ENCODE peak calls at places on chromosome 18, in nine cellular contexts. W is Peyer's patch, F is IMR-90, O is transverse colon, S is right lobe of liver, A is K562, Y is gastrocnemius medialis, H is stomach, K is sigmoid colon. J is an unnamed sample.

GRCh38 chr18:21071071-21071470 is 40.5 kb downstream of the ROCK1 start:
- DNase-seq in W (no peak), F (no peak), O (no peak), S (no peak), A (no peak), Y (no peak), H (no peak), K (no peak), J (no peak)

GRCh38 chr18:48948112-48949050 is 2.4 kb downstream of the SMAD7 start:
- DNase-seq in W (peak), F (peak), O (peak), S (peak), A (peak), Y (no peak), H (peak), K (peak), J (no peak)

GRCh38 chr18:37546651-37547050 is 18.9 kb downstream of the CELF4 start:
- DNase-seq in W (no peak), F (no peak), O (no peak), S (no peak), A (no peak), Y (no peak), H (no peak), K (no peak), J (no peak)

GRCh38 chr18:864872-865273 is 39.8 kb upstream of the ADCYAP1 start:
- DNase-seq in W (peak), F (peak), O (peak), S (peak), A (peak), Y (peak), H (peak), K (peak), J (peak)

GRCh38 chr18:13548944-13549878 is 177.1 kb downstream of the FAM210A start:
- DNase-seq in W (no peak), F (no peak), O (no peak), S (no peak), A (no peak), Y (no peak), H (no peak), K (no peak), J (peak)

GRCh38 chr18:6414118-6414722 is 491 bp downstream of the L3MBTL4 start:
- DNase-seq in W (peak), F (no peak), O (peak), S (peak), A (no peak), Y (peak), H (peak), K (peak), J (peak)

GRCh38 chr18:38698108-38698507 is 1132.5 kb upstream of the CELF4 start:
- DNase-seq in W (no peak), F (no peak), O (no peak), S (no peak), A (no peak), Y (no peak), H (no peak), K (no peak), J (no peak)

GRCh38 chr18:9619545-9619944 is 5.2 kb upstream of the PPP4R1 start:
- DNase-seq in W (no peak), F (peak), O (no peak), S (no peak), A (no peak), Y (no peak), H (no peak), K (no peak), J (no peak)

GRCh38 chr18:24112874-24113615 is 25.8 kb upstream of the CABYR start:
- DNase-seq in W (peak), F (peak), O (no peak), S (peak), A (no peak), Y (no peak), H (no peak), K (no peak), J (no peak)

GRCh38 chr18:5021558-5021957 is 175.5 kb downstream of the AKAIN1 start:
- DNase-seq in W (no peak), F (no peak), O (no peak), S (no peak), A (no peak), Y (no peak), H (no peak), K (no peak), J (no peak)

GRCh38 chr18:13026583-13027270 is 35.6 kb downstream of the CEP192 start:
- DNase-seq in W (no peak), F (peak), O (no peak), S (no peak), A (no peak), Y (no peak), H (no peak), K (no peak), J (no peak)

GRCh38 chr18:75207298-75208054 is 1.5 kb downstream of the PTGR3 start:
- DNase-seq in W (no peak), F (peak), O (peak), S (no peak), A (no peak), Y (no peak), H (no peak), K (no peak), J (no peak)

GRCh38 chr18:49837889-49838288 is 24.6 kb upstream of the ACAA2 start:
- DNase-seq in W (no peak), F (no peak), O (no peak), S (peak), A (no peak), Y (no peak), H (no peak), K (no peak), J (no peak)

GRCh38 chr18:49168970-49169619 is 218.3 kb upstream of the SMAD7 start:
- DNase-seq in W (peak), F (no peak), O (peak), S (no peak), A (no peak), Y (no peak), H (peak), K (no peak), J (no peak)

GRCh38 chr18:76621184-76621583 is 126.1 kb upstream of the ZNF516 start:
- DNase-seq in W (no peak), F (peak), O (no peak), S (no peak), A (no peak), Y (no peak), H (no peak), K (no peak), J (no peak)

GRCh38 chr18:76619342-76620315 is 124.6 kb upstream of the ZNF516 start:
- DNase-seq in W (no peak), F (peak), O (peak), S (peak), A (no peak), Y (peak), H (peak), K (peak), J (peak)

GRCh38 chr18:76621782-76622495 is 126.9 kb upstream of the ZNF516 start:
- DNase-seq in W (no peak), F (peak), O (no peak), S (no peak), A (no peak), Y (no peak), H (no peak), K (no peak), J (no peak)

GRCh38 chr18:76618721-76619120 is 123.7 kb upstream of the ZNF516 start:
- DNase-seq in W (no peak), F (no peak), O (no peak), S (no peak), A (no peak), Y (no peak), H (no peak), K (no peak), J (no peak)

DNA sequence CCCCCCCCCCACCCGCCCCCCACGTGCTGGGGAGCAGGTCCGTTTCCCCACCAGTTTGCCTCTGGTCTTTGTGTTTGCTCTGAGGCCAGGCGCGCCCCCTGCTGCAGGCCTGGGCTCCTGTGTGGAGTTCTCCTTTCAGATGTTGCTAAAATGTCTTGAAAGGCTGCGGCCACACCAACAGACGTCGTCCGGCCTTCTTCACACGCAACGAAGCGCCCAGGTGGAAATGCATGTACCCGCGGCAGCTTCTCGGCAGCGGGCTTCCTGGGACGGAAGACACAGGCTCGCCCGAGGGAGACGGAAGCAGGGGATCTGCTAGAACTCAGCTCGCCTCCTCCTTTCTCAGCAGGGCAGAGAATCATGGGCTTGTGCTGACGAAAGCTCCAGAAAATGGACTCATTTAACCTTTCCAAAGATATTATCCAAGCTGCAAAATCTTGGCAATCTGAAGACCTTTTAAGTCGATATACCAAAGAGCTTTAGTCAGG is 125.3 kb upstream of the ZNF516 start:
- DNase-seq in W (no peak), F (peak), O (peak), S (no peak), A (no peak), Y (peak), H (peak), K (peak), J (peak)
- H3K4me3 ChIP-seq in W (peak), F (peak), O (peak), S (peak), A (no peak), Y (peak), H (peak), K (peak), J (no peak)

DNA sequence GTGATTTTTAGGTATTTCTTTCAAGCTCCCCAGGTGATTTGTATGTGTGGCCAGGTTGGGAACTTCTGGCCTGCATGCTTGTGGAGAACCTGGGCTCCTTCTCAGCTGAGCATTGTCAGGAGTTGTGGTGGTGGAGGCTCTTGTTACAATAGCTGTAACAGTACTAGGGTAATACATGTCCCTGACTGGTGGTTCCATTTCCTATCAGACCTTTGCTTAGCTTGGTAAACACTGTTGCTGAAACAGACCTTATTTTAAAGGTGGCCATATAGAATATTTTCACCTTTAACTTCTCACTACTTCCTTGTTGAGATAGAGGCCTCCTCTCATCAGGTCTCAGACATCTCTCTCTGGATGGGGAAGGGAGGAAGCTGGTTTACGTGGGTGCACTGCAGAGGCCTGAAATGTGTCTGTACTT is 79.2 kb downstream of the SETBP1 start:
- DNase-seq in W (no peak), F (no peak), O (no peak), S (no peak), A (no peak), Y (no peak), H (no peak), K (no peak), J (no peak)
- TF ChIP-seq POLR2A in W (no peak), F (no peak), O (no peak), S (no peak), A (no peak), Y (no peak), H (no peak), K (no peak), J (no peak)

GRCh38 chr18:57434177-57434535 is 1.0 kb upstream of the ONECUT2 start:
- DNase-seq in W (peak), F (no peak), O (no peak), S (no peak), A (no peak), Y (no peak), H (no peak), K (no peak), J (no peak)
- H3K4me3 ChIP-seq in W (peak), F (no peak), O (peak), S (peak), A (peak), Y (peak), H (peak), K (no peak), J (no peak)

GRCh38 chr18:34643982-34644381 is 66.1 kb upstream of the DTNA start:
- DNase-seq in W (no peak), F (peak), O (no peak), S (no peak), A (no peak), Y (no peak), H (no peak), K (no peak), J (no peak)

GRCh38 chr18:34650121-34650545 is 60.0 kb upstream of the DTNA start:
- DNase-seq in W (no peak), F (peak), O (no peak), S (no peak), A (no peak), Y (peak), H (no peak), K (no peak), J (no peak)

GRCh38 chr18:34648269-34648668 is 61.8 kb upstream of the DTNA start:
- DNase-seq in W (no peak), F (no peak), O (no peak), S (no peak), A (no peak), Y (no peak), H (no peak), K (no peak), J (no peak)

GRCh38 chr18:34649072-34649471 is 61.0 kb upstream of the DTNA start:
- DNase-seq in W (no peak), F (peak), O (no peak), S (no peak), A (no peak), Y (no peak), H (no peak), K (no peak), J (no peak)

GRCh38 chr18:34647251-34647650 is 62.8 kb upstream of the DTNA start:
- DNase-seq in W (no peak), F (no peak), O (no peak), S (no peak), A (peak), Y (no peak), H (no peak), K (no peak), J (no peak)
- TF ChIP-seq POLR2A in W (no peak), F (no peak), O (no peak), S (no peak), A (no peak), Y (no peak), H (no peak), K (no peak), J (no peak)

GRCh38 chr18:70461323-70462077 is 172.7 kb downstream of the SOCS6 start:
- DNase-seq in W (no peak), F (no peak), O (no peak), S (no peak), A (no peak), Y (no peak), H (no peak), K (no peak), J (no peak)
- H3K4me3 ChIP-seq in W (no peak), F (no peak), O (no peak), S (no peak), A (no peak), Y (no peak), H (no peak), K (no peak), J (no peak)

GRCh38 chr18:3607309-3608098 is 157.5 kb downstream of the TGIF1 start:
- DNase-seq in W (no peak), F (no peak), O (no peak), S (no peak), A (peak), Y (no peak), H (no peak), K (peak), J (no peak)

GRCh38 chr18:3603460-3604259 is 153.7 kb downstream of the TGIF1 start:
- DNase-seq in W (peak), F (peak), O (no peak), S (no peak), A (peak), Y (peak), H (peak), K (peak), J (no peak)

GRCh38 chr18:3604260-3604625 is 154.3 kb downstream of the TGIF1 start:
- DNase-seq in W (no peak), F (no peak), O (no peak), S (no peak), A (no peak), Y (no peak), H (no peak), K (no peak), J (no peak)

GRCh38 chr18:3605562-3606443 is 155.8 kb downstream of the TGIF1 start:
- DNase-seq in W (no peak), F (peak), O (no peak), S (no peak), A (no peak), Y (no peak), H (no peak), K (peak), J (no peak)

GRCh38 chr18:3604626-3605408 is 154.8 kb downstream of the TGIF1 start:
- DNase-seq in W (no peak), F (peak), O (no peak), S (no peak), A (peak), Y (no peak), H (no peak), K (peak), J (no peak)
- TF ChIP-seq POLR2A in W (no peak), F (peak), O (peak), S (peak), A (no peak), Y (peak), H (no peak), K (no peak), J (no peak)

J was measured in lower leg skin.